ENCODE peak calls at places on chromosomes 16 and 17, in ten cellular contexts. V, I, H, X, P, O, W, F, N and R are unnamed samples.

GRCh38 chr17:14919049-14919545 is 346.0 kb downstream of the PMP22 start:
- DNase-seq in V (peak), I (no peak), H (no peak), X (no peak), P (no peak), O (no peak), W (no peak), F (no peak), N (no peak), R (no peak)

GRCh38 chr16:75022567-75022966 is 23.7 kb downstream of the ZNRF1 start:
- DNase-seq in V (no peak), I (no peak), H (no peak), X (no peak), P (no peak), O (no peak), W (peak), F (no peak), N (no peak), R (no peak)

GRCh38 chr16:72848045-72848410 is 199.9 kb downstream of the ZFHX3 start:
- DNase-seq in V (no peak), I (no peak), H (no peak), X (no peak), P (no peak), O (no peak), W (no peak), F (no peak), N (no peak), R (no peak)

GRCh38 chr17:21201302-21201602 is 12.7 kb downstream of the TMEM11 start:
- DNase-seq in V (no peak), I (no peak), H (no peak), X (peak), P (no peak), O (no peak), W (no peak), F (no peak), N (no peak), R (no peak)

GRCh38 chr16:31700530-31701388 is 172.8 kb upstream of the ZNF267 start:
- DNase-seq in V (peak), I (no peak), H (peak), X (no peak), P (peak), O (peak), W (peak), F (peak), N (peak), R (peak)

GRCh38 chr17:50272711-50273653 is 1.3 kb upstream of the TMEM92 start:
- DNase-seq in V (peak), I (peak), H (no peak), X (no peak), P (no peak), O (peak), W (no peak), F (peak), N (no peak), R (peak)

GRCh38 chr17:9057310-9057709 is 36.0 kb downstream of the NTN1 start:
- DNase-seq in V (no peak), I (no peak), H (no peak), X (no peak), P (no peak), O (no peak), W (no peak), F (no peak), N (no peak), R (no peak)

GRCh38 chr16:58814348-58814801 is 80.3 kb upstream of the GOT2 start:
- DNase-seq in V (peak), I (peak), H (no peak), X (peak), P (no peak), O (peak), W (peak), F (peak), N (no peak), R (peak)

GRCh38 chr16:84360170-84360569 is 8.2 kb upstream of the ATP2C2 start:
- DNase-seq in V (no peak), I (no peak), H (no peak), X (no peak), P (no peak), O (no peak), W (peak), F (no peak), N (no peak), R (no peak)

GRCh38 chr16:50273888-50274770 is 7.8 kb downstream of the ADCY7 start:
- DNase-seq in V (no peak), I (peak), H (no peak), X (no peak), P (peak), O (peak), W (no peak), F (peak), N (no peak), R (no peak)

GRCh38 chr17:58192612-58193011 is at the start of gene EPX:
- DNase-seq in V (no peak), I (no peak), H (no peak), X (no peak), P (no peak), O (no peak), W (no peak), F (no peak), N (no peak), R (no peak)

GRCh38 chr17:17036520-17036998 is 5.7 kb upstream of the MPRIP start:
- DNase-seq in V (no peak), I (no peak), H (no peak), X (no peak), P (no peak), O (no peak), W (peak), F (no peak), N (no peak), R (no peak)

GRCh38 chr17:72667096-72668063 is 425.1 kb downstream of the SLC39A11 start:
- DNase-seq in V (no peak), I (no peak), H (no peak), X (no peak), P (no peak), O (no peak), W (peak), F (no peak), N (no peak), R (no peak)

GRCh38 chr17:57853695-57854094 is 3.9 kb upstream of the MRPS23 start:
- DNase-seq in V (no peak), I (no peak), H (no peak), X (no peak), P (no peak), O (no peak), W (no peak), F (peak), N (no peak), R (no peak)

GRCh38 chr17:8152112-8152775 is at the start of gene PER1:
- DNase-seq in V (peak), I (peak), H (peak), X (peak), P (peak), O (peak), W (peak), F (peak), N (peak), R (peak)

GRCh38 chr17:44374306-44375195 is 10.9 kb upstream of the FAM171A2 start:
- DNase-seq in V (peak), I (peak), H (no peak), X (no peak), P (no peak), O (no peak), W (no peak), F (no peak), N (no peak), R (peak)

GRCh38 chr17:38454528-38454927 is 26.3 kb downstream of the ARHGAP23 start:
- DNase-seq in V (no peak), I (no peak), H (no peak), X (peak), P (peak), O (no peak), W (peak), F (peak), N (peak), R (no peak)

GRCh38 chr17:57975044-57975443 is 13.0 kb downstream of the VEZF1 start:
- DNase-seq in V (no peak), I (no peak), H (no peak), X (no peak), P (no peak), O (no peak), W (peak), F (no peak), N (no peak), R (no peak)

GRCh38 chr16:8966781-8967436 is 3.2 kb upstream of the USP7 start:
- DNase-seq in V (no peak), I (no peak), H (no peak), X (no peak), P (no peak), O (no peak), W (no peak), F (peak), N (no peak), R (no peak)

GRCh38 chr17:82952019-82952418 is 112.2 kb upstream of the ZNF750 start:
- DNase-seq in V (no peak), I (no peak), H (no peak), X (no peak), P (peak), O (no peak), W (no peak), F (no peak), N (no peak), R (no peak)

GRCh38 chr17:55926276-55926995 is 175.6 kb downstream of the PCTP start:
- DNase-seq in V (no peak), I (no peak), H (no peak), X (no peak), P (no peak), O (peak), W (no peak), F (no peak), N (no peak), R (no peak)

GRCh38 chr16:781346-782010 is 6.7 kb downstream of the RPUSD1 start:
- DNase-seq in V (no peak), I (no peak), H (no peak), X (no peak), P (no peak), O (no peak), W (no peak), F (no peak), N (no peak), R (no peak)

GRCh38 chr17:48961516-48962233 is 6.7 kb downstream of the GIP start:
- DNase-seq in V (peak), I (peak), H (no peak), X (no peak), P (no peak), O (no peak), W (peak), F (no peak), N (no peak), R (peak)

DNA sequence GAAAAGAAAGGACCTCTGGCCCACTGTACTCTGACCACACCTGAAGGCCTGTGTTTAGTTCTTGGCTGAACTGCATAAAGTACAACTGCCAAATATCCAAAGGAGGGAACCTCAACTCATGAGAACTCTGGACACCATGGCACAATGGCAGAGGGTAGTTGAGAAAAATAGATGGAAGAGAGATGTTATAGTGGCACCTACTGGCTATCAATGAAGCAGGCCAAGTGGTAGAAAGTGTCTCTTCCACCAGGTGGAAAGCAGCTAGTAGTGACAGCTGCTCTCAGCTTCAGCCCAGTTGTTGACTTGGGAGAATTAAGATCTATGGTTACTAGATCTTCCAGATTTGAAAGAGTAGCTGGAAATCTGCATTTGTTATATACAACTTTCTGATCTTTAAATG is 3.2 kb downstream of the MED31 start:
- DNase-seq in V (no peak), I (no peak), H (no peak), X (no peak), P (no peak), O (peak), W (no peak), F (no peak), N (no peak), R (no peak)
- TF ChIP-seq CTCF in V (peak), I (peak), H (peak), X (no peak), P (no peak), O (peak), W (no peak), F (no peak), N (no peak), R (no peak)

GRCh38 chr16:2983706-2984136 is 3.5 kb upstream of the PKMYT1 start:
- DNase-seq in V (peak), I (peak), H (no peak), X (peak), P (peak), O (peak), W (peak), F (peak), N (peak), R (peak)
- TF ChIP-seq CTCF in V (peak), I (peak), H (peak), X (peak), P (peak), O (peak), W (peak), F (peak), N (peak), R (peak)

GRCh38 chr16:14202697-14203096 is 131.6 kb downstream of the MRTFB start:
- DNase-seq in V (peak), I (peak), H (no peak), X (no peak), P (no peak), O (no peak), W (peak), F (no peak), N (no peak), R (no peak)
- TF ChIP-seq CTCF in V (peak), I (no peak), H (peak), X (peak), P (no peak), O (peak), W (no peak), F (peak), N (no peak), R (peak)

DNA sequence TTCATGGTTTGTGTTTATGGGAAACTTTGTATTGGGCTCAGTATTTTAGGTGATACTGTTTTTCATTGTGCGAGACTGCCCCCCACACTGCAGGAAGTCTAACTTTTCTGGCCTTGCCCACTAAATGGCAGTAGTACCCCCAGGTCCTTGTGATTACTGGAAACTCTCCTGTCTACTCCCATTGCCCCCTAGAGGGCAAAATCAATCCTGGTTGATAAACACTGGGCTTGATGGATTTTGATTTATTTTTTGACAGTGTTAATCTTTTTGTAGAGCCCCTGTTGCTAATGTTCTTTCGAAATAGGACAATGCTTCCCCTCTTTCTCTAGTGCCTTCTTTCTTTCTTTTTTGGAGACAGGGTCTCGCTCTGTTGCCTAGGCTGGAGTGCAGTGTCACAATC is 15.5 kb downstream of the METTL9 start:
- DNase-seq in V (no peak), I (no peak), H (no peak), X (no peak), P (no peak), O (no peak), W (no peak), F (no peak), N (no peak), R (no peak)
- TF ChIP-seq CTCF in V (peak), I (peak), H (peak), X (no peak), P (no peak), O (no peak), W (no peak), F (no peak), N (no peak), R (no peak)

DNA sequence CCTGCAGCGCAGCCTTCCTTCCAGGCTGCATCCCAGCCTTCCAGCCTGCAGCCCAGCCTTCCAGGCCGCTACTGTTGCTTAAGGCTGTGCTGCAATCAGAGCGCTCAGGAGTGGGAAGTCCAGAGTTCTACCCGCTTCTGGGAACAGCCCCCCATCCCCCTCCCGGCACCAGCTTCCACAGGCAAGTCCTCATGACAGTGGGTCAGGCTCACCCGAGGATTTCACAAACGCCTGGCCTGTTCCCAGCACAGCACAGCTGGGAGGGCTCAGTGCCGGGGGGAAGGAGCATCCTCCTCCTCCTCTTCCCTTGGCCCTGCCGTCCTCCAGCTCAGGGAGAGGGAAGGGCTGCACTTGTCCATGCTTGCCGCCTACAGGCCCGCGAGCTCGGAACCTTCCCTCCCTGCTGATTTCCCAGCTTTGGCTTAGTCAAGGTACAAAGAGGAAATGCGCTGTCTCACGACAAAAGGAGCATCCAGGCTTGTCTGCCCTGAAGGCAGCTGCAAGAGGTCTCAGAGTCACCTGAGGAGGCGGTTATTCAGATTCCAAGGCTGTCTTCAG is 8.3 kb downstream of the SOCS3 start:
- DNase-seq in V (peak), I (no peak), H (no peak), X (peak), P (peak), O (no peak), W (peak), F (peak), N (peak), R (peak)
- TF ChIP-seq CTCF in V (no peak), I (no peak), H (peak), X (peak), P (no peak), O (no peak), W (peak), F (no peak), N (no peak), R (no peak)